ENCODE peak calls at places on chromosomes 7 and 10, in six cellular contexts. P is stomach, A is transverse colon, E is SK-N-SH, L is H1, N is A549. V is an unnamed sample.
A peak's percentile ranks its signal among the peaks of the same experiment; 100 is the strongest.

GRCh38 chr7:80478683-80479082 is 33.2 kb downstream of the GNAT3 start:
- DNase-seq in P (no peak), A (no peak), E (no peak), L (no peak), N (peak; percentile 14), V (no peak)

GRCh38 chr10:35442006-35442405 is 105.7 kb downstream of the CCNY start:
- DNase-seq in P (no peak), A (no peak), E (no peak), L (no peak), N (no peak), V (no peak)

GRCh38 chr7:6430271-6430940 is 17.3 kb downstream of the DAGLB start:
- DNase-seq in P (no peak), A (no peak), E (peak; percentile 67), L (no peak), N (no peak), V (no peak)

GRCh38 chr7:112887-113286 is 79.5 kb upstream of the FAM20C start:
- DNase-seq in P (no peak), A (no peak), E (no peak), L (no peak), N (no peak), V (no peak)

GRCh38 chr7:94444808-94445207 is 50.1 kb downstream of the COL1A2 start:
- DNase-seq in P (no peak), A (no peak), E (no peak), L (no peak), N (no peak), V (no peak)

GRCh38 chr7:48528689-48529088 is 357.4 kb downstream of the ABCA13 start:
- DNase-seq in P (no peak), A (no peak), E (no peak), L (peak; percentile 3), N (no peak), V (no peak)

GRCh38 chr7:73891178-73891885 is 30.4 kb downstream of the TMEM270 start:
- DNase-seq in P (no peak), A (no peak), E (peak; percentile 44), L (no peak), N (peak; percentile 54), V (no peak)

GRCh38 chr7:135300913-135301765 is 67.5 kb downstream of the STRA8 start:
- DNase-seq in P (no peak), A (no peak), E (no peak), L (no peak), N (no peak), V (no peak)

GRCh38 chr10:61964059-61964709 is 62.7 kb downstream of the ARID5B start:
- DNase-seq in P (no peak), A (no peak), E (no peak), L (no peak), N (no peak), V (no peak)

GRCh38 chr10:30170146-30170545 is 110.8 kb upstream of the JCAD start:
- DNase-seq in P (no peak), A (no peak), E (no peak), L (no peak), N (no peak), V (no peak)

DNA sequence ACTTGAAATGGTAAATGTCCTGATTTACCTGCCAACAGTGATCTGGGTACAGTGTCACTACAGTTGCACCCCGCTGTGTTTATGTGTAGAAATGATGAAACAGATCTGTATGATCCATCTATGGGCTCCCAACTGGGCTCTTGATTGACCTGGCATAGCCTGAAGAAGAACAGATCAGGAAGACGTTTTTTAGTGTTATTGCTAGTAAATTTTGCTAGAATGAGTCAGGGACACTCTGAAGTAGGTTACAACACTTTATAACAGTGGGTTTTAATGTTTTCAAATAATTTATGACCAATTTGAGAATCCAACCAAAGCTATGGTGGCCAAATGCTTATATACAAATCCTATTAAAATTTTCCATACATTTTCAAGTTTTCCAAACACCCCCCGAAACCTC is 110.3 kb downstream of the DKK1 start:
- DNase-seq in P (no peak), A (no peak), E (no peak), L (no peak), N (no peak), V (no peak)
- H3K4me3 ChIP-seq in P (no peak overlapping the region), A (no peak overlapping the region), E (no peak overlapping the region), L (no peak overlapping the region), N (no peak overlapping the region), V (no peak overlapping the region)

GRCh38 chr7:95684037-95684436 is 87.7 kb upstream of the PDK4 start:
- DNase-seq in P (no peak), A (no peak), E (no peak), L (no peak), N (peak; percentile 18), V (no peak)
- TF ChIP-seq CTCF in P (peak; percentile 72), A (peak; percentile 59), E (peak; percentile 60), L (no peak), N (peak; percentile 32), V (peak; percentile 67)

GRCh38 chr7:26156454-26157365 is 4.7 kb downstream of the NFE2L3 start:
- DNase-seq in P (no peak), A (peak; percentile 36), E (no peak), L (no peak), N (peak; percentile 11), V (no peak)
- TF ChIP-seq EP300 in P (no peak), A (no peak), E (peak; percentile 87), L (no peak), N (no peak), V (no peak)

GRCh38 chr10:33201056-33201780 is 133.2 kb downstream of the NRP1 start:
- DNase-seq in P (no peak), A (no peak), E (no peak), L (no peak), N (no peak), V (no peak)

GRCh38 chr10:33199731-33200130 is 134.7 kb downstream of the NRP1 start:
- DNase-seq in P (no peak), A (no peak), E (no peak), L (no peak), N (no peak), V (no peak)

GRCh38 chr10:33208166-33208565 is 126.3 kb downstream of the NRP1 start:
- DNase-seq in P (no peak), A (no peak), E (no peak), L (no peak), N (no peak), V (no peak)

GRCh38 chr10:33201971-33202370 is 132.5 kb downstream of the NRP1 start:
- DNase-seq in P (no peak), A (no peak), E (no peak), L (no peak), N (no peak), V (no peak)

GRCh38 chr10:33204049-33204448 is 130.4 kb downstream of the NRP1 start:
- DNase-seq in P (no peak), A (no peak), E (no peak), L (no peak), N (no peak), V (no peak)
- H3K4me3 ChIP-seq in P (no peak overlapping the region), A (no peak overlapping the region), E (no peak overlapping the region), L (no peak overlapping the region), N (no peak overlapping the region), V (no peak overlapping the region)

GRCh38 chr10:122553341-122553740 is 7.2 kb upstream of the DMBT1 start:
- DNase-seq in P (no peak), A (no peak), E (no peak), L (no peak), N (no peak), V (peak; percentile 23)
- TF ChIP-seq CTCF in P (no peak), A (no peak), E (no peak), L (no peak), N (no peak), V (no peak)

DNA sequence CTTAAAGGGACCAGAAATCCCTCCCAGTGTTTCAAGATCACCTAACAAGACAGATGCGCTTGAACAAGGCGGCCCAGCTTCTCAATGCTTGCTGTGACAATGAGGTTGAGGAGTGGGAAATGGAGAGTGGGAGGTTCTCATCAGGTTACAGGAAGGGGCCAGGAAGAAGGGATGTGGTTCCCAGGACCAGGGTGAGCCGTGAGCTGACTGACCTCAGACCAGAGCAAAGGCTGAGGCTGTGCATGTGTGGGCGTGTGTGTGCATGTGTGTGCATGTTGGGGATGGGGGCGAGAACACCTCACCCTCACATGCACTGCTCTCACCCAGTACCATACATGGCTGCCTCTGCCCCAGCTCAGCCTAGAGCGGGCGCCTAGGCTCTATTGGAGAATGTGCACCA is 220.8 kb upstream of the GPR26 start:
- DNase-seq in P (no peak), A (no peak), E (no peak), L (no peak), N (no peak), V (no peak)
- TF ChIP-seq EP300 in P (no peak), A (no peak), E (no peak), L (no peak), N (no peak), V (no peak)

V was measured in upper lobe of left lung.